ENCODE peak calls at places on chromosomes 11 and 22, in ten cellular contexts. One of them, this sample, is unnamed.

GRCh38 chr11:10550503-10550902 is 9.5 kb upstream of the RNF141 start:
- DNase-seq in cardiac fibroblast: peak; percentile 67
- DNase-seq in breast epithelium: no peak
- DNase-seq in heart left ventricle: no peak
- DNase-seq in left ventricle myocardium inferior: no peak
- DNase-seq in endodermal cell: no peak
- DNase-seq in A549: peak; percentile 13
- DNase-seq in colonic mucosa: no peak
- DNase-seq in dorsolateral prefrontal cortex: no peak
- DNase-seq in ovary: no peak
- DNase-seq in this sample: peak; percentile 82

GRCh38 chr22:47199261-47199948 is 437.0 kb downstream of the TBC1D22A start:
- DNase-seq in dorsolateral prefrontal cortex: no peak
- DNase-seq in endodermal cell: peak; percentile 41
- DNase-seq in ovary: peak; percentile 35
- DNase-seq in cardiac fibroblast: no peak
- DNase-seq in colonic mucosa: no peak
- DNase-seq in A549: no peak
- DNase-seq in left ventricle myocardium inferior: no peak
- DNase-seq in breast epithelium: no peak
- DNase-seq in heart left ventricle: no peak
- DNase-seq in this sample: no peak

GRCh38 chr11:12330491-12331231 is 46.7 kb upstream of the PARVA start:
- DNase-seq in heart left ventricle: no peak
- DNase-seq in endodermal cell: peak; percentile 63
- DNase-seq in ovary: no peak
- DNase-seq in left ventricle myocardium inferior: no peak
- DNase-seq in breast epithelium: no peak
- DNase-seq in colonic mucosa: no peak
- DNase-seq in dorsolateral prefrontal cortex: peak; percentile 75
- DNase-seq in A549: no peak
- DNase-seq in cardiac fibroblast: peak; percentile 15
- DNase-seq in this sample: no peak

GRCh38 chr11:133082851-133083488 is 449.3 kb downstream of the OPCML start:
- DNase-seq in heart left ventricle: peak; percentile 60
- DNase-seq in breast epithelium: no peak
- DNase-seq in A549: peak; percentile 27
- DNase-seq in ovary: no peak
- DNase-seq in cardiac fibroblast: peak; percentile 24
- DNase-seq in colonic mucosa: peak; percentile 43
- DNase-seq in left ventricle myocardium inferior: peak; percentile 48
- DNase-seq in endodermal cell: peak; percentile 93
- DNase-seq in dorsolateral prefrontal cortex: no peak
- DNase-seq in this sample: peak; percentile 61

GRCh38 chr22:39527481-39527961 is 5.0 kb downstream of the RPS19BP1 start:
- DNase-seq in left ventricle myocardium inferior: no peak
- DNase-seq in dorsolateral prefrontal cortex: no peak
- DNase-seq in cardiac fibroblast: no peak
- DNase-seq in A549: no peak
- DNase-seq in endodermal cell: no peak
- DNase-seq in ovary: no peak
- DNase-seq in breast epithelium: no peak
- DNase-seq in colonic mucosa: peak; percentile 85
- DNase-seq in heart left ventricle: peak; percentile 25
- DNase-seq in this sample: no peak

GRCh38 chr22:24205438-24206189 is 24.3 kb downstream of the SUSD2 start:
- DNase-seq in endodermal cell: no peak
- DNase-seq in heart left ventricle: no peak
- DNase-seq in left ventricle myocardium inferior: no peak
- DNase-seq in colonic mucosa: no peak
- DNase-seq in A549: no peak
- DNase-seq in dorsolateral prefrontal cortex: no peak
- DNase-seq in cardiac fibroblast: no peak
- DNase-seq in breast epithelium: no peak
- DNase-seq in ovary: no peak
- DNase-seq in this sample: no peak

GRCh38 chr11:45165806-45166603 is 19.6 kb downstream of the PRDM11 start:
- DNase-seq in cardiac fibroblast: no peak
- DNase-seq in left ventricle myocardium inferior: no peak
- DNase-seq in endodermal cell: no peak
- DNase-seq in heart left ventricle: no peak
- DNase-seq in colonic mucosa: no peak
- DNase-seq in dorsolateral prefrontal cortex: no peak
- DNase-seq in ovary: no peak
- DNase-seq in breast epithelium: no peak
- DNase-seq in A549: no peak
- DNase-seq in this sample: no peak

GRCh38 chr22:49638788-49639187 is 188.9 kb downstream of the BRD1 start:
- DNase-seq in colonic mucosa: no peak
- DNase-seq in A549: no peak
- DNase-seq in dorsolateral prefrontal cortex: no peak
- DNase-seq in breast epithelium: no peak
- DNase-seq in cardiac fibroblast: no peak
- DNase-seq in heart left ventricle: no peak
- DNase-seq in left ventricle myocardium inferior: no peak
- DNase-seq in ovary: no peak
- DNase-seq in endodermal cell: no peak
- DNase-seq in this sample: no peak

GRCh38 chr11:66314186-66314501 is 2.7 kb downstream of the CD248 start:
- DNase-seq in colonic mucosa: no peak
- DNase-seq in left ventricle myocardium inferior: no peak
- DNase-seq in endodermal cell: no peak
- DNase-seq in A549: no peak
- DNase-seq in breast epithelium: no peak
- DNase-seq in dorsolateral prefrontal cortex: no peak
- DNase-seq in heart left ventricle: no peak
- DNase-seq in cardiac fibroblast: no peak
- DNase-seq in ovary: no peak
- DNase-seq in this sample: no peak

GRCh38 chr11:66312549-66313320 is 4.1 kb downstream of the CD248 start:
- DNase-seq in breast epithelium: peak; percentile 94
- DNase-seq in heart left ventricle: peak; percentile 99
- DNase-seq in ovary: peak; percentile 99
- DNase-seq in dorsolateral prefrontal cortex: peak; percentile 95
- DNase-seq in colonic mucosa: peak; percentile 100
- DNase-seq in A549: peak; percentile 98
- DNase-seq in left ventricle myocardium inferior: peak; percentile 99
- DNase-seq in endodermal cell: peak; percentile 100
- DNase-seq in cardiac fibroblast: peak; percentile 99
- DNase-seq in this sample: peak; percentile 100

GRCh38 chr11:66314561-66315497 is 2.0 kb downstream of the CD248 start:
- DNase-seq in left ventricle myocardium inferior: no peak
- DNase-seq in heart left ventricle: no peak
- DNase-seq in colonic mucosa: no peak
- DNase-seq in A549: no peak
- DNase-seq in breast epithelium: no peak
- DNase-seq in endodermal cell: no peak
- DNase-seq in dorsolateral prefrontal cortex: no peak
- DNase-seq in cardiac fibroblast: no peak
- DNase-seq in ovary: no peak
- DNase-seq in this sample: peak; percentile 19

GRCh38 chr11:66311965-66312548 is 4.8 kb downstream of the CD248 start:
- DNase-seq in colonic mucosa: peak; percentile 94
- DNase-seq in breast epithelium: peak; percentile 77
- DNase-seq in A549: peak; percentile 98
- DNase-seq in dorsolateral prefrontal cortex: peak; percentile 93
- DNase-seq in cardiac fibroblast: peak; percentile 94
- DNase-seq in left ventricle myocardium inferior: peak; percentile 93
- DNase-seq in heart left ventricle: peak; percentile 93
- DNase-seq in ovary: peak; percentile 93
- DNase-seq in endodermal cell: peak; percentile 96
- DNase-seq in this sample: peak; percentile 84

GRCh38 chr11:66313321-66314185 is 3.3 kb downstream of the CD248 start:
- DNase-seq in breast epithelium: no peak
- DNase-seq in cardiac fibroblast: peak; percentile 38
- DNase-seq in A549: no peak
- DNase-seq in colonic mucosa: no peak
- DNase-seq in ovary: no peak
- DNase-seq in heart left ventricle: no peak
- DNase-seq in endodermal cell: peak; percentile 87
- DNase-seq in dorsolateral prefrontal cortex: no peak
- DNase-seq in left ventricle myocardium inferior: peak; percentile 41
- DNase-seq in this sample: peak; percentile 76
- TF ChIP-seq CTCF in breast epithelium: no peak
- TF ChIP-seq CTCF in cardiac fibroblast: peak; percentile 31
- TF ChIP-seq CTCF in A549: no peak
- TF ChIP-seq CTCF in colonic mucosa: no peak
- TF ChIP-seq CTCF in ovary: no peak
- TF ChIP-seq CTCF in heart left ventricle: peak; percentile 25
- TF ChIP-seq CTCF in endodermal cell: peak; percentile 65
- TF ChIP-seq CTCF in dorsolateral prefrontal cortex: no peak
- TF ChIP-seq CTCF in left ventricle myocardium inferior: peak; percentile 23
- TF ChIP-seq CTCF in this sample: peak; percentile 42

DNA sequence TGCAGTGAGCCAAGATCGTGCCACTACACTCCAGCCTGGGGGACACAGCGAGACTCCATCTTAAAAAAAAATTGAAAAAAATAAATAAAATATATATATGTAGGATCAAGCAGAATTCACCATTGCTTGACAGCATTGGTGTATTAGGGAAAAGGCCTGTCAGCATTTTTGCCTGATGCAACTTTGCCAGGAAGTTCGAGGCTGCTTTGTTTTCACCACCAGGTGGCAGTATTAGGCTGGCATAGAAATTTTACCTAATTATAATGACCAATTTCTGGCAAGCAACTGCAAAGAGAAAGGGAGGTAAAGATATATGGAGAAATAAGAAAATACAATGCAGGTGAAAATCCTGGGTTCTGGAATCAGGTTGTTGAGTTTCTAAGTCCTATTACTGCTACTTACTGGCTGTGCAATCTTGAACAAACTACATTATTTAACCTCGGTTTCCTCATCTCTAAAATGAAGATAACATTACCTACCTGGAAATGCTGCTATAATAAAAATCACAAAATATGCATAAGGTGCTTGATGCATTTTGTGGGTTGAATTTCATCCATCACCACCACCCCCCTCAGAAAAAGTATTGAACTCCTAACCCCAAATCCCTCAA is 24.7 kb downstream of the LAYN start:
- DNase-seq in ovary: peak; percentile 60
- DNase-seq in breast epithelium: peak; percentile 67
- DNase-seq in A549: peak; percentile 51
- DNase-seq in dorsolateral prefrontal cortex: no peak
- DNase-seq in colonic mucosa: peak; percentile 73
- DNase-seq in heart left ventricle: peak; percentile 48
- DNase-seq in cardiac fibroblast: peak; percentile 86
- DNase-seq in endodermal cell: peak; percentile 87
- DNase-seq in left ventricle myocardium inferior: peak; percentile 26
- DNase-seq in this sample: peak; percentile 87
- H3K4me3 ChIP-seq in ovary: no peak overlapping the region
- H3K4me3 ChIP-seq in breast epithelium: no peak overlapping the region
- H3K4me3 ChIP-seq in A549: no peak overlapping the region
- H3K4me3 ChIP-seq in dorsolateral prefrontal cortex: no peak overlapping the region
- H3K4me3 ChIP-seq in colonic mucosa: no peak overlapping the region
- H3K4me3 ChIP-seq in heart left ventricle: no peak overlapping the region
- H3K4me3 ChIP-seq in cardiac fibroblast: no peak overlapping the region
- H3K4me3 ChIP-seq in endodermal cell: no peak overlapping the region
- H3K4me3 ChIP-seq in left ventricle myocardium inferior: no peak overlapping the region
- H3K4me3 ChIP-seq in this sample: no peak overlapping the region

GRCh38 chr11:72456651-72457050 is 22.3 kb upstream of the CLPB start:
- DNase-seq in dorsolateral prefrontal cortex: no peak
- DNase-seq in colonic mucosa: no peak
- DNase-seq in ovary: no peak
- DNase-seq in cardiac fibroblast: no peak
- DNase-seq in endodermal cell: no peak
- DNase-seq in left ventricle myocardium inferior: no peak
- DNase-seq in A549: no peak
- DNase-seq in breast epithelium: no peak
- DNase-seq in heart left ventricle: no peak
- DNase-seq in this sample: no peak

GRCh38 chr11:72451836-72452376 is 17.6 kb upstream of the CLPB start:
- DNase-seq in dorsolateral prefrontal cortex: no peak
- DNase-seq in colonic mucosa: no peak
- DNase-seq in ovary: no peak
- DNase-seq in left ventricle myocardium inferior: no peak
- DNase-seq in heart left ventricle: no peak
- DNase-seq in breast epithelium: no peak
- DNase-seq in A549: no peak
- DNase-seq in cardiac fibroblast: no peak
- DNase-seq in endodermal cell: no peak
- DNase-seq in this sample: no peak

GRCh38 chr11:72460091-72460647 is 25.8 kb upstream of the CLPB start:
- DNase-seq in ovary: no peak
- DNase-seq in colonic mucosa: no peak
- DNase-seq in endodermal cell: no peak
- DNase-seq in breast epithelium: no peak
- DNase-seq in dorsolateral prefrontal cortex: no peak
- DNase-seq in left ventricle myocardium inferior: no peak
- DNase-seq in cardiac fibroblast: no peak
- DNase-seq in A549: no peak
- DNase-seq in heart left ventricle: no peak
- DNase-seq in this sample: no peak

GRCh38 chr11:72454791-72455190 is 20.5 kb upstream of the CLPB start:
- DNase-seq in cardiac fibroblast: no peak
- DNase-seq in dorsolateral prefrontal cortex: no peak
- DNase-seq in ovary: no peak
- DNase-seq in colonic mucosa: no peak
- DNase-seq in heart left ventricle: no peak
- DNase-seq in left ventricle myocardium inferior: no peak
- DNase-seq in breast epithelium: no peak
- DNase-seq in A549: no peak
- DNase-seq in endodermal cell: no peak
- DNase-seq in this sample: no peak
- TF ChIP-seq CTCF in cardiac fibroblast: peak; percentile 20
- TF ChIP-seq CTCF in dorsolateral prefrontal cortex: peak; percentile 6
- TF ChIP-seq CTCF in ovary: no peak
- TF ChIP-seq CTCF in colonic mucosa: no peak
- TF ChIP-seq CTCF in heart left ventricle: peak; percentile 4
- TF ChIP-seq CTCF in left ventricle myocardium inferior: no peak
- TF ChIP-seq CTCF in breast epithelium: no peak
- TF ChIP-seq CTCF in A549: peak; percentile 34
- TF ChIP-seq CTCF in endodermal cell: peak; percentile 70
- TF ChIP-seq CTCF in this sample: no peak

GRCh38 chr11:111715142-111715816 is 50.9 kb downstream of the PPP2R1B start:
- DNase-seq in heart left ventricle: no peak
- DNase-seq in left ventricle myocardium inferior: no peak
- DNase-seq in cardiac fibroblast: no peak
- DNase-seq in dorsolateral prefrontal cortex: no peak
- DNase-seq in A549: no peak
- DNase-seq in ovary: no peak
- DNase-seq in colonic mucosa: no peak
- DNase-seq in endodermal cell: no peak
- DNase-seq in breast epithelium: no peak
- DNase-seq in this sample: no peak

GRCh38 chr11:111720801-111721494 is 45.2 kb downstream of the PPP2R1B start:
- DNase-seq in ovary: no peak
- DNase-seq in breast epithelium: no peak
- DNase-seq in colonic mucosa: no peak
- DNase-seq in cardiac fibroblast: no peak
- DNase-seq in dorsolateral prefrontal cortex: no peak
- DNase-seq in heart left ventricle: no peak
- DNase-seq in endodermal cell: no peak
- DNase-seq in A549: no peak
- DNase-seq in left ventricle myocardium inferior: no peak
- DNase-seq in this sample: no peak

GRCh38 chr11:111714522-111714921 is 51.7 kb downstream of the PPP2R1B start:
- DNase-seq in cardiac fibroblast: no peak
- DNase-seq in colonic mucosa: no peak
- DNase-seq in endodermal cell: no peak
- DNase-seq in heart left ventricle: no peak
- DNase-seq in left ventricle myocardium inferior: no peak
- DNase-seq in dorsolateral prefrontal cortex: no peak
- DNase-seq in ovary: no peak
- DNase-seq in A549: no peak
- DNase-seq in breast epithelium: no peak
- DNase-seq in this sample: no peak

GRCh38 chr11:111719379-111719778 is 46.8 kb downstream of the PPP2R1B start:
- DNase-seq in breast epithelium: no peak
- DNase-seq in colonic mucosa: no peak
- DNase-seq in heart left ventricle: no peak
- DNase-seq in endodermal cell: no peak
- DNase-seq in left ventricle myocardium inferior: no peak
- DNase-seq in A549: no peak
- DNase-seq in dorsolateral prefrontal cortex: no peak
- DNase-seq in cardiac fibroblast: no peak
- DNase-seq in ovary: no peak
- DNase-seq in this sample: no peak

GRCh38 chr11:111718436-111719325 is 47.5 kb downstream of the PPP2R1B start:
- DNase-seq in colonic mucosa: peak; percentile 72
- DNase-seq in cardiac fibroblast: peak; percentile 73
- DNase-seq in left ventricle myocardium inferior: no peak
- DNase-seq in endodermal cell: no peak
- DNase-seq in A549: peak; percentile 59
- DNase-seq in heart left ventricle: no peak
- DNase-seq in dorsolateral prefrontal cortex: no peak
- DNase-seq in ovary: no peak
- DNase-seq in breast epithelium: no peak
- DNase-seq in this sample: peak; percentile 73
- H3K4me3 ChIP-seq in colonic mucosa: no peak overlapping the region
- H3K4me3 ChIP-seq in cardiac fibroblast: no peak overlapping the region
- H3K4me3 ChIP-seq in left ventricle myocardium inferior: no peak overlapping the region
- H3K4me3 ChIP-seq in endodermal cell: no peak overlapping the region
- H3K4me3 ChIP-seq in A549: no peak overlapping the region
- H3K4me3 ChIP-seq in heart left ventricle: no peak overlapping the region
- H3K4me3 ChIP-seq in dorsolateral prefrontal cortex: no peak overlapping the region
- H3K4me3 ChIP-seq in ovary: no peak overlapping the region
- H3K4me3 ChIP-seq in breast epithelium: no peak overlapping the region
- H3K4me3 ChIP-seq in this sample: no peak overlapping the region